ENCODE peak calls at places on chromosomes 6 and 20, in ten cellular contexts. A is colonic mucosa, R is small intestine, X is NT2/D1, G is endodermal cell, Q is transverse colon, U is A549, E is mammary epithelial cell, H is epithelial cell of esophagus, V is fibroblast of lung. I is an unnamed sample.

GRCh38 chr6:23547851-23548250 is 578.2 kb upstream of the NRSN1 start:
- DNase-seq in Q (no peak), V (no peak), A (no peak), U (no peak), X (no peak), G (peak; percentile 59), E (no peak), R (peak; percentile 22), H (peak; percentile 9), I (no peak)

GRCh38 chr6:16810411-16810810 is 49.2 kb upstream of the ATXN1 start:
- DNase-seq in R (no peak), U (no peak), Q (no peak), H (no peak), V (no peak), G (no peak), E (no peak), X (no peak), A (no peak), I (no peak)

GRCh38 chr6:142846883-142847287 is 98.1 kb downstream of the HIVEP2 start:
- DNase-seq in R (no peak), H (peak; percentile 91), E (peak; percentile 83), G (peak; percentile 52), Q (no peak), V (peak; percentile 66), U (no peak), A (no peak), X (no peak), I (no peak)

GRCh38 chr20:15487030-15487429 is 1086.2 kb downstream of the KIF16B start:
- DNase-seq in X (no peak), U (no peak), G (no peak), R (no peak), H (no peak), E (no peak), Q (no peak), V (no peak), A (no peak), I (no peak)

GRCh38 chr6:1630771-1631217 is 21.1 kb downstream of the FOXC1 start:
- DNase-seq in E (no peak), X (no peak), G (peak; percentile 44), V (no peak), Q (no peak), H (no peak), U (no peak), R (no peak), A (no peak), I (no peak)

GRCh38 chr20:63857751-63858392 is 3.4 kb upstream of the ABHD16B start:
- DNase-seq in V (peak; percentile 22), A (no peak), Q (no peak), U (no peak), R (no peak), X (no peak), G (no peak), E (no peak), H (no peak), I (no peak)

GRCh38 chr20:34977365-34978091 is 21.9 kb downstream of the MYH7B start:
- DNase-seq in R (no peak), U (no peak), A (no peak), V (no peak), H (no peak), X (no peak), G (peak; percentile 69), E (no peak), Q (no peak), I (no peak)

GRCh38 chr6:18211338-18211737 is 53.0 kb downstream of the DEK start:
- DNase-seq in U (no peak), Q (no peak), R (peak; percentile 25), E (no peak), X (no peak), V (no peak), H (no peak), A (no peak), G (no peak), I (peak; percentile 19)

GRCh38 chr20:10579942-10580341 is 93.9 kb downstream of the JAG1 start:
- DNase-seq in G (no peak), A (no peak), Q (no peak), X (no peak), E (peak; percentile 42), V (no peak), R (no peak), U (no peak), H (peak; percentile 55), I (no peak)

DNA sequence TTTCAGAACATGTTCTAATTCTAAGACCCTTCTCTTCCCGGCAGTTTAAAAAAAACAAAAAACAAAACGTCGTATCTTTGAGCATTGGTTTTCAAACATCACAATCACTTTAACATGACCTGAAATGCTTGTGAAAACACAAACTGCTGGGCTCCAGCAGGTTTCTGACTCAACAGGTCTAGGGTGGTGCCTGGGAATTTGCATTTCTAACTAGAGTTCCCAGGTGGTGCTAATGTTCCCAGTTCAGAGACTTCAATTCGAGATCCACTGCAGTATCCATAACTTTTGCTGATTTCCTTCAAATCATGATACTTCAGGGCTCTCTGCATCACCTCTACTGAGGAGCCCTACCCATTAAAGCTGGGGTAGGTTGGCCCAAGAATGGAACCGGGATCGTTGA is 850 bp upstream of the SMPDL3A start:
- DNase-seq in X (no peak), E (no peak), V (no peak), Q (no peak), A (no peak), G (peak; percentile 60), H (peak; percentile 25), R (no peak), U (no peak), I (no peak)
- H3K4me3 ChIP-seq in X (no peak overlapping the region), E (no peak overlapping the region), V (no peak overlapping the region), Q (no peak overlapping the region), A (no peak overlapping the region), G (peak overlapping the region; percentile 95), H (no peak overlapping the region), R (no peak overlapping the region), U (no peak overlapping the region), I (no peak overlapping the region)

DNA sequence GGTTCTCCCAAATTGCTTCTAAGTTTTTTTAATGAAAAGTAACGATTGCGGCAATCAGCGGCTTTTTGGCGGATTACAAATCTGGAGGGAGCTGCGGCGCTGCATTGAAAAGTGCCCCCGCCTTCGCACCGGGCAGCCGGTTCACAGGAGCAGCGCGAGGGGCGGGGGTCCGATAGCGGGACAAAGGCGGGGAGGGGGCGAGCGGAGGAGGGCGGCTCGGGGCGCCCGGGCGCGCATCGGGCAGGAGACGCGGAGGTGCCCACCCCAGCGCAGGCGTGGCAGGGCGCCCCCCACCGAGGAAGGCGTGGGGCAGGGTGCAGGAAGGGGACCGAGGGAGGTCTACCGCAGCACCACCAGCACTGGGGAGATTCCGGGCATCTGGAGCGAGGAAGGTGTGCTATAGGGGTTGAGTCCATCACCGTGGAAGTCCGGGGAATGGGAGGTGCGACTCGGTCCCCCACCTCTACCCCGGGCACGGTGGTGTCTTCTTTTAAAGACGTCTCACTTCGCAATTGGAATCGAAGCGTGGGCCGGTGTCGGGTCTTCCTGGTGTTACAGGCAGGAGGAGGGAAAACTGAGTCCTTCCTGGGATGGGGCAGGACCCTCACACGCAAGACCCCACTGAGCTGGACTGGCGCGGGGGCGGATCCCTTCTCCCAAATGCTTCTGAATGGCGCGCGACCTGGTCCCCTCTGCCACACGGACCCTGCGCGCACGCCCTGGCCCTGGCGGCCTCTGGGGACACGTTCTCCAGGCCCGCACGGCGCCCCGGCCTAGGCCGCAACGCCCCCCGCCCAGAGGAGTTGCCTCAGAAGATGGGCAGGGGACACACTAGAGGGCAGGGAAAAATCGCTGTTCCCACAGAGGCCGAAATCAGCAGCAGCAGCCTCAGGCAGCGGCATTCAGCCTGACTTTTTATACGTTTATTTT is 44.9 kb upstream of the OSTM1 start:
- DNase-seq in X (no peak), R (no peak), G (peak; percentile 77), E (no peak), Q (no peak), A (no peak), V (no peak), H (no peak), U (no peak), I (no peak)
- H3K4me3 ChIP-seq in X (peak overlapping the region; percentile 19), R (peak overlapping the region; percentile 66), G (peak overlapping the region; percentile 62), E (no peak overlapping the region), Q (no peak overlapping the region), A (peak overlapping the region; percentile 0), V (no peak overlapping the region), H (no peak overlapping the region), U (no peak overlapping the region), I (no peak overlapping the region)

GRCh38 chr6:140858381-140858971 is 1274.2 kb upstream of the GJE1 start:
- DNase-seq in H (peak; percentile 91), R (no peak), V (no peak), U (no peak), Q (no peak), E (peak; percentile 67), G (no peak), A (no peak), X (no peak), I (no peak)

GRCh38 chr6:140855520-140855919 is 1277.2 kb upstream of the GJE1 start:
- DNase-seq in R (no peak), H (peak; percentile 41), X (no peak), V (no peak), A (no peak), G (no peak), E (peak; percentile 19), Q (no peak), U (no peak), I (no peak)

GRCh38 chr6:140854363-140854762 is 1278.4 kb upstream of the GJE1 start:
- DNase-seq in H (no peak), X (no peak), Q (no peak), G (no peak), V (no peak), U (no peak), E (no peak), A (no peak), R (no peak), I (no peak)

GRCh38 chr6:140857734-140858380 is 1274.9 kb upstream of the GJE1 start:
- DNase-seq in V (peak; percentile 99), X (no peak), A (no peak), H (peak; percentile 84), R (peak; percentile 13), Q (no peak), G (no peak), E (peak; percentile 70), U (peak; percentile 20), I (no peak)
- H3K4me3 ChIP-seq in V (no peak overlapping the region), X (no peak overlapping the region), A (no peak overlapping the region), H (peak overlapping the region; percentile 40), R (no peak overlapping the region), Q (no peak overlapping the region), G (no peak overlapping the region), E (no peak overlapping the region), U (no peak overlapping the region), I (no peak overlapping the region)

GRCh38 chr6:30542915-30543314 is 13.4 kb downstream of the GNL1 start:
- DNase-seq in G (peak; percentile 32), X (no peak), U (peak; percentile 7), H (no peak), R (no peak), A (no peak), Q (no peak), E (no peak), V (peak; percentile 24), I (no peak)

GRCh38 chr6:30542404-30542725 is 13.9 kb downstream of the GNL1 start:
- DNase-seq in H (no peak), X (no peak), Q (no peak), G (no peak), U (no peak), R (no peak), E (no peak), A (no peak), V (no peak), I (peak; percentile 61)

GRCh38 chr6:30543824-30544223 is 12.5 kb downstream of the GNL1 start:
- DNase-seq in V (no peak), A (no peak), Q (no peak), U (no peak), R (no peak), G (peak; percentile 5), E (no peak), X (no peak), H (no peak), I (no peak)

GRCh38 chr6:30544666-30545272 is 11.5 kb downstream of the GNL1 start:
- DNase-seq in R (peak; percentile 58), G (peak; percentile 42), U (peak; percentile 53), Q (no peak), H (peak; percentile 70), V (peak; percentile 76), E (peak; percentile 60), X (no peak), A (no peak), I (peak; percentile 67)

GRCh38 chr6:30541515-30542403 is 14.5 kb downstream of the GNL1 start:
- DNase-seq in X (no peak), A (peak; percentile 81), E (peak; percentile 69), Q (peak; percentile 82), U (peak; percentile 52), G (peak; percentile 91), R (peak; percentile 85), H (peak; percentile 89), V (peak; percentile 92), I (peak; percentile 87)
- H3K4me3 ChIP-seq in X (no peak overlapping the region), A (peak overlapping the region; percentile 26), E (peak overlapping the region; percentile 1), Q (no peak overlapping the region), U (peak overlapping the region; percentile 32), G (peak overlapping the region; percentile 81), R (peak overlapping the region; percentile 42), H (peak overlapping the region; percentile 26), V (no peak overlapping the region), I (peak overlapping the region; percentile 46)